ENCODE peak calls at places on chromosomes 2 and 18, in seven cellular contexts. M is stimulated activated naive CD8-positive, alpha-beta T cell treated with anti-CD3 and anti-CD28 coated beads, Interleukin-15, Interleukin-2, amounts not matched to agents 100 U/mL and 50 U/mL, for 24 hours; U is AG08395; I is COLO829; L is mucosa of descending colon; Q is NCI-H2107; A is GM12865. O is an unnamed sample.

GRCh38 chr2:199480966-199481365 is 23.2 kb upstream of the SATB2 start:
- DNase-seq in L (no peak), U (no peak), A (no peak), I (no peak), Q (no peak), M (no peak), O (no peak)

GRCh38 chr2:189268763-189269162 is 89.2 kb upstream of the COL5A2 start:
- DNase-seq in L (no peak), Q (no peak), M (no peak), I (no peak), U (no peak), A (no peak), O (no peak)

GRCh38 chr2:85528355-85528754 is 10.6 kb upstream of the MAT2A start:
- DNase-seq in M (no peak), U (no peak), A (no peak), Q (no peak), L (no peak), I (no peak), O (no peak)

GRCh38 chr18:79754022-79754761 is 43.5 kb upstream of the KCNG2 start:
- DNase-seq in L (no peak), Q (no peak), A (no peak), U (no peak), M (no peak), I (no peak), O (no peak)

GRCh38 chr2:113720167-113720566 is 36.3 kb downstream of the SLC35F5 start:
- DNase-seq in M (no peak), L (no peak), A (no peak), I (peak; percentile 39), Q (no peak), U (peak; percentile 55), O (no peak)

GRCh38 chr2:205911306-205911705 is 174.7 kb downstream of the INO80D start:
- DNase-seq in I (no peak), U (no peak), M (no peak), Q (no peak), L (no peak), A (no peak), O (no peak)

GRCh38 chr2:200259577-200259957 is 46.9 kb upstream of the SPATS2L start:
- DNase-seq in Q (no peak), U (no peak), A (no peak), M (no peak), I (no peak), L (no peak), O (no peak)

GRCh38 chr2:28009732-28010131 is 119.2 kb downstream of the BABAM2 start:
- DNase-seq in M (no peak), I (no peak), A (no peak), Q (no peak), U (no peak), L (no peak), O (no peak)

GRCh38 chr2:3185910-3186309 is 191.7 kb downstream of the EIPR1 start:
- DNase-seq in L (no peak), M (no peak), U (no peak), I (no peak), Q (no peak), A (no peak), O (no peak)

GRCh38 chr2:174752403-174753037 is 11.8 kb downstream of the CHRNA1 start:
- DNase-seq in L (no peak), Q (no peak), M (no peak), I (no peak), U (no peak), A (peak; percentile 82), O (no peak)

GRCh38 chr2:217695033-217695520 is 307.7 kb downstream of the TNS1 start:
- DNase-seq in L (no peak), Q (no peak), M (no peak), U (peak; percentile 94), I (no peak), A (no peak), O (peak; percentile 98)

GRCh38 chr18:23722646-23723045 is 33.4 kb downstream of the LAMA3 start:
- DNase-seq in A (no peak), L (no peak), Q (no peak), M (no peak), U (no peak), I (no peak), O (no peak)

GRCh38 chr2:53826587-53827397 is 33.0 kb downstream of the GPR75 start:
- DNase-seq in M (no peak), Q (no peak), I (peak; percentile 81), U (peak; percentile 6), L (no peak), A (no peak), O (peak; percentile 11)

GRCh38 chr18:9814431-9814830 is 71.3 kb upstream of the TXNDC2 start:
- DNase-seq in A (no peak), Q (no peak), U (peak; percentile 55), I (no peak), L (no peak), M (no peak), O (peak; percentile 71)

GRCh38 chr2:168119519-168120141 is 127.8 kb downstream of the STK39 start:
- DNase-seq in A (peak; percentile 66), L (no peak), M (no peak), I (peak; percentile 15), U (peak; percentile 43), Q (no peak), O (peak; percentile 10)

GRCh38 chr2:165700511-165700910 is 93.5 kb downstream of the GALNT3 start:
- DNase-seq in M (no peak), I (no peak), A (no peak), U (no peak), L (no peak), Q (no peak), O (no peak)

GRCh38 chr2:33377048-33377447 is 99.4 kb upstream of the RASGRP3 start:
- DNase-seq in L (no peak), A (no peak), I (no peak), Q (no peak), M (no peak), U (peak; percentile 12), O (no peak)

GRCh38 chr2:167581961-167582574 is 665.3 kb downstream of the STK39 start:
- DNase-seq in U (no peak), I (no peak), M (no peak), A (no peak), Q (no peak), L (no peak), O (no peak)

GRCh38 chr18:37564796-37565137 is 831 bp downstream of the CELF4 start:
- DNase-seq in I (peak; percentile 13), Q (no peak), M (peak; percentile 12), L (no peak), U (peak; percentile 52), A (no peak), O (no peak)

GRCh38 chr2:62208082-62208757 is 12.3 kb downstream of the B3GNT2 start:
- DNase-seq in A (no peak), L (no peak), I (no peak), M (no peak), Q (no peak), U (no peak), O (no peak)

GRCh38 chr2:190987938-190988337 is 26.0 kb downstream of the STAT1 start:
- DNase-seq in Q (no peak), I (no peak), U (no peak), L (no peak), M (no peak), A (no peak), O (no peak)

GRCh38 chr2:98917031-98917459 is 19.0 kb downstream of the CRACDL start:
- DNase-seq in M (no peak), A (no peak), I (peak; percentile 62), L (no peak), U (peak; percentile 84), Q (no peak), O (peak; percentile 75)

O was measured in GM04503.